ENCODE peak calls at places on chromosomes 4 and X, in four cellular contexts. P, Y, F and A are unnamed samples.

GRCh38 chr4:73315091-73315490 is 56.5 kb upstream of the ANKRD17 start:
- DNase-seq in P (peak), Y (no peak), F (no peak), A (no peak)

GRCh38 chr4:37244583-37245390 is at the start of gene NWD2:
- DNase-seq in P (peak), Y (no peak), F (peak), A (peak)

GRCh38 chr4:185205697-185206342 is 2.0 kb upstream of the CFAP97 start:
- DNase-seq in P (no peak), Y (no peak), F (no peak), A (no peak)

GRCh38 chrX:44903107-44903506 is 30.1 kb downstream of the KDM6A start:
- DNase-seq in P (peak), Y (peak), F (no peak), A (no peak)

GRCh38 chr4:43781125-43781524 is 667.5 kb downstream of the KCTD8 start:
- DNase-seq in P (no peak), Y (no peak), F (no peak), A (no peak)

GRCh38 chr4:188110741-188111458 is 1.5 kb upstream of the TRIML2 start:
- DNase-seq in P (peak), Y (no peak), F (no peak), A (no peak)

GRCh38 chr4:173301518-173302201 is 32.5 kb downstream of the HMGB2 start:
- DNase-seq in P (no peak), Y (peak), F (no peak), A (no peak)

GRCh38 chr4:88818650-88819470 is 121.2 kb upstream of the NAP1L5 start:
- DNase-seq in P (peak), Y (peak), F (peak), A (peak)

GRCh38 chrX:78139160-78140123 is at the start of gene TAF9B:
- DNase-seq in P (peak), Y (peak), F (peak), A (peak)

GRCh38 chr4:188439641-188440311 is 300.5 kb downstream of the TRIML1 start:
- DNase-seq in P (peak), Y (no peak), F (peak), A (no peak)

GRCh38 chr4:19074061-19074460 is 1052.5 kb upstream of the LCORL start:
- DNase-seq in P (no peak), Y (no peak), F (no peak), A (no peak)

GRCh38 chrX:8105531-8105930 is 65.5 kb downstream of the VCX2 start:
- DNase-seq in P (no peak), Y (no peak), F (no peak), A (no peak)

GRCh38 chrX:13698432-13698831 is 9.5 kb downstream of the RAB9A start:
- DNase-seq in P (no peak), Y (no peak), F (no peak), A (no peak)

GRCh38 chrX:56530011-56530410 is 33.4 kb upstream of the UBQLN2 start:
- DNase-seq in P (no peak), Y (no peak), F (no peak), A (no peak)

GRCh38 chr4:153651041-153651960 is 32.8 kb upstream of the TLR2 start:
- DNase-seq in P (peak), Y (no peak), F (no peak), A (no peak)

GRCh38 chr4:177740563-177740962 is 298.3 kb upstream of the AGA start:
- DNase-seq in P (peak), Y (no peak), F (no peak), A (no peak)

GRCh38 chr4:147157860-147158701 is 212.4 kb upstream of the TTC29 start:
- DNase-seq in P (no peak), Y (no peak), F (peak), A (no peak)

GRCh38 chr4:156830356-156830755 is 141.2 kb downstream of the PDGFC start:
- DNase-seq in P (peak), Y (no peak), F (no peak), A (no peak)
- H3K9ac ChIP-seq in P (no peak), Y (no peak), F (no peak), A (no peak)

GRCh38 chrX:48539345-48540014 is at the start of gene TBC1D25:
- DNase-seq in P (peak), Y (peak), F (peak), A (peak)

GRCh38 chrX:48540015-48540350 is 469 bp downstream of the TBC1D25 start:
- DNase-seq in P (peak), Y (peak), F (no peak), A (no peak)

GRCh38 chrX:48541140-48541814 is 1.8 kb downstream of the TBC1D25 start:
- DNase-seq in P (no peak), Y (no peak), F (no peak), A (no peak)

GRCh38 chrX:48538641-48539344 is 721 bp upstream of the TBC1D25 start:
- DNase-seq in P (no peak), Y (no peak), F (no peak), A (no peak)

GRCh38 chrX:48540480-48540879 is 966 bp downstream of the TBC1D25 start:
- DNase-seq in P (no peak), Y (no peak), F (no peak), A (no peak)
- H3K9ac ChIP-seq in P (no peak), Y (peak), F (no peak), A (no peak)

GRCh38 chrX:18887177-18887820 is 96.6 kb downstream of the PHKA2 start:
- DNase-seq in P (no peak), Y (no peak), F (peak), A (no peak)
- H3K9ac ChIP-seq in P (no peak), Y (peak), F (no peak), A (peak)

DNA sequence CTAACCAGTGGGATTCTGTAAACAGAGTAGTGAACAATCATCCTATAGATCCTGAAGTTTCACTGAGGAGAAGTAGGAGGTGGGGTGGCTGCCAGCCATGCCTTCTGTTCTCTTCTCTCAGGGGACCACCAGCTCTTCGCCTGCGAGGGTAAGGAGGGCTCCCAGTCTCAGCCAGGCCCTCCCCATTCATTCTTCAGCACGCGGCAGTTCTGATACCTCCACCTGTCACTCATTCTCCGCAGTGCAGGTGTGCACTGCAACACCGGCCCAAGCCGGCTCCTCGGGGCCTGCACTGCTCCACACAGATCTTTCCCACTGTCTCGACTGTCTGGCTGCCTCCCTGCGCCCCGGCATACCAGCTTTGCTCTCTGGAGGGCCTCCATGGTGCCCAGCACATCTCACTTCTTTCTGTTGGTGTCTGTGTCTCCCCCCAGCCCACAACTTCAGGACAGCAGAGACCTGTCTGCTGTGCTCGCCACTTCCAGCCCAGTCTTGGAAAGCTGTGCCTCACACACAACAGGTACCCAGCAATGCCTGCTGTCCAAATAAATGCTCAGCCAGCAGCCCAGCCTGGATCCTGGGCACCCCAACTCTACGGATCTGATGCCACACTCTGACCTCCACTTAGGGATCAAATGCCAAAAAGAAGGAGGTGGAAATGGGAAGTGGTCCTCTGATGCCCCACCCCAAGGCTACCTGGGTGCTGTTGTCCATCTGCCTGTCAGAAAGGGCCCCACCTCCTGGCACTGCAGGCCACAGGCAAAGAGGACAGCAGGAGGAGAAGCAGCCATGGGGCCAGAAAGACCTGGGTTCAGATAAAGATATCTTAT is 29.0 kb downstream of the ACOX3 start:
- DNase-seq in P (no peak), Y (no peak), F (no peak), A (no peak)
- H3K9ac ChIP-seq in P (no peak), Y (no peak), F (no peak), A (peak)

DNA sequence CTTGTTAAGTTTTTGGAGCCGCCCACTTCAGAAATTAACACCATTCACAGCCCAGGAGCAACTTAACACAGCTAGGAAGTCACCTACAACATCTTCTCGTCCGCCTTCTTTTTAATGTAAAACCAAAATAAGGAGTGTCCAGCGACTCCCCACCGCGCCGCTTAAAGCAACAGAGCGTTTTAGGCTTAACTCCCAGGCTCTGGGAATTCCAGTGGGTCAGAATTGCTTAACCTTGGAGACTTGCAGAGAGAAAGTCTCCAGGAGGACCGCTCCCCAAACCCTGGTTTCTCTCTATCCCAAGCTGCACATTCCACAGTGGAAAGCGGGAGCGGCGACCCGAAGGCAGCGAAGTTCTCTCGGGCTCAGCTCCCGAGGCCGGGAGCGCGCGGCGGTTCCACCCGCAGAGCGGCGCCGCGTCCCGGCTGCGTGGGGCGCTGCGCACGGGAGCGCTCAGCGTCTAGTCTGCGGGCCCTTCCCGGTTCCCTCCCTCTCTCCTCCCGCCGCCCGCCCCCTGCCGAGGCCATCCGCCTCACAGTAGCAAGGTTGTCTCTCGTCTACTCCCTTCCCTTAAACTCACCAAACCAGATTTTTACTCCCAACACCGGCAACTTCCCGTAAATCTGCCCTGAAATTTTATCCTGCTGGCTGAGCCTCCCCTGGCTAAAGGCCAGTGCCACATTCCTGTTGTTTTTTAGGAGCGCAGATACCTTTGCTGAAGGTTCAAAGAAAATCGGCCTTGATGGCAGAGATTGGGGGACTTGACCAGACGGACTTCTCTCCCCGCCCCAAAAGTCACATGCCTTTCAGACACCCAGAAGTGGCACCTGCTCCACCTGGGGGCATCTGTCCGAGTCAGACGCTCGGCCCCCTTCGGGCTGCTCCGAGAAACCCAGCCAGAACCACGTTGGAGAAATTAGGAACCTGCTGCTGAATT is at the start of gene RBM47:
- DNase-seq in P (peak), Y (peak), F (peak), A (peak)
- H3K9ac ChIP-seq in P (peak), Y (peak), F (peak), A (peak)

GRCh38 chr4:131344761-131345160 is 1804.3 kb upstream of the PCDH10 start:
- DNase-seq in P (no peak), Y (no peak), F (no peak), A (no peak)

GRCh38 chr4:131347816-131348215 is 1801.3 kb upstream of the PCDH10 start:
- DNase-seq in P (no peak), Y (no peak), F (no peak), A (no peak)

DNA sequence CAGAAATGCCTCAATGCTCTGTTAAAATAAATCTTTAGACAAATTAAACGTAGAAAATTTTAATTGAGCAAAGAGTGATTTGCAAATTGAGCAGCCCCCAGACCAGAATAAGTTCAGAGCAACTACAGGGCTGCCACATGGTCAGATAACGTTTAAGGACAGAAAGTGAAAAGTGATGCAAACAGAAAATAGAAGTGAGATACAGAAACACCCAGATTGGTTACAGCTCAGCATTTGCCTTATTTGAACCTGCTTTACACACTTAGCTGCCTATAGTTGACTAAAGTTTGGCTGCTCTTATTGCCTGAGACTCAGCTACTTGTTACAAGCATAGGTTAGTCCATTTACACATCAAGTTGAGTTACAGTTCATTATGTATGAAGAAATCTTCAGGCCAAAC is 1800.8 kb upstream of the PCDH10 start:
- DNase-seq in P (no peak), Y (no peak), F (no peak), A (no peak)
- H3K9ac ChIP-seq in P (no peak), Y (no peak), F (no peak), A (no peak)

GRCh38 chrX:156001667-156002021 is 4.1 kb downstream of the IL9R start:
- DNase-seq in P (no peak), Y (no peak), F (no peak), A (no peak)
- H3K9ac ChIP-seq in P (no peak), Y (no peak), F (no peak), A (no peak)

DNA sequence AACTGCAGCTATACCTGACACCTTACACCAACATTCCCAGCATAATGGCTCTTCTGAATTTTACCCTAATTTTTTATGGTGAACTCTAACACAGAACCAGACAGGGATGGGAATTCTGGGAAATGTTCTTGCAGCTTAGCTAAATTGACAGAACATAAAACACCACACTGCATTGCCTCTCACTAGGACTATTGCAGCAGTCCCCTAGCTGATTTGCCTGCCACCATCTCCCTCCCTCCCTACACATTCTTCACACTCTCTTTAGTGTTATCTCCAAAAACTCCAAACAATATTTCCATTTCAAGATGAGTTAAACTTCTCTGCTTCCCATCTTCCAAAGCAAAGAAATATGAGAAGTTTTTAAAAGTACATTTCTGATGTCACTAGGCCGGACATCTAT is 733.9 kb upstream of the INTU start:
- DNase-seq in P (no peak), Y (no peak), F (no peak), A (no peak)
- H3K9ac ChIP-seq in P (no peak), Y (no peak), F (no peak), A (no peak)